ENCODE peak calls at places on chromosomes 5 and 9, in nine cellular contexts. C, L, H, T, W, U, E, R and V are unnamed samples.

GRCh38 chr5:179475211-179475840 is 75.0 kb upstream of the RUFY1 start:
- DNase-seq in C (peak; percentile 91), L (no peak), H (no peak), T (no peak), W (no peak), U (no peak), E (no peak), R (peak; percentile 79), V (no peak)

GRCh38 chr5:88688242-88688959 is 194.6 kb downstream of the MEF2C start:
- DNase-seq in C (peak; percentile 9), L (no peak), H (no peak), T (no peak), W (no peak), U (no peak), E (no peak), R (no peak), V (no peak)

GRCh38 chr9:113139225-113139829 is 11.5 kb upstream of the SLC31A2 start:
- DNase-seq in C (peak; percentile 9), L (no peak), H (no peak), T (no peak), W (no peak), U (no peak), E (no peak), R (no peak), V (no peak)

GRCh38 chr5:150066901-150067396 is 19.4 kb downstream of the CSF1R start:
- DNase-seq in C (no peak), L (no peak), H (no peak), T (no peak), W (no peak), U (no peak), E (peak; percentile 35), R (peak; percentile 60), V (peak; percentile 81)

GRCh38 chr5:1363581-1363980 is 18.7 kb upstream of the CLPTM1L start:
- DNase-seq in C (no peak), L (no peak), H (no peak), T (no peak), W (no peak), U (no peak), E (no peak), R (no peak), V (no peak)

GRCh38 chr5:80193421-80193820 is 62.4 kb downstream of the SERINC5 start:
- DNase-seq in C (no peak), L (no peak), H (no peak), T (no peak), W (no peak), U (no peak), E (no peak), R (no peak), V (no peak)

GRCh38 chr5:14510880-14511279 is 70.7 kb upstream of the OTULINL start:
- DNase-seq in C (no peak), L (no peak), H (no peak), T (no peak), W (no peak), U (no peak), E (no peak), R (no peak), V (no peak)

GRCh38 chr5:158802941-158803341 is 296.8 kb downstream of the EBF1 start:
- DNase-seq in C (no peak), L (no peak), H (no peak), T (no peak), W (no peak), U (no peak), E (peak; percentile 74), R (peak; percentile 50), V (no peak)

GRCh38 chr9:70490478-70490877 is 76.0 kb upstream of the KLF9 start:
- DNase-seq in C (no peak), L (no peak), H (no peak), T (no peak), W (no peak), U (no peak), E (no peak), R (no peak), V (peak; percentile 16)

GRCh38 chr5:77898385-77898784 is 122.2 kb upstream of the TBCA start:
- DNase-seq in C (no peak), L (no peak), H (no peak), T (no peak), W (no peak), U (no peak), E (no peak), R (no peak), V (peak; percentile 18)

GRCh38 chr5:142719836-142720330 is 34.0 kb upstream of the FGF1 start:
- DNase-seq in C (no peak), L (no peak), H (no peak), T (no peak), W (no peak), U (no peak), E (no peak), R (peak; percentile 7), V (no peak)

GRCh38 chr9:25857167-25857566 is 178.9 kb upstream of the TUSC1 start:
- DNase-seq in C (no peak), L (no peak), H (no peak), T (no peak), W (no peak), U (no peak), E (no peak), R (no peak), V (no peak)

GRCh38 chr5:128144491-128144890 is 60.9 kb downstream of the SLC12A2 start:
- DNase-seq in C (no peak), L (no peak), H (no peak), T (no peak), W (no peak), U (no peak), E (no peak), R (no peak), V (no peak)

GRCh38 chr5:179475956-179476355 is 74.4 kb upstream of the RUFY1 start:
- DNase-seq in C (peak; percentile 59), L (no peak), H (no peak), T (no peak), W (no peak), U (no peak), E (no peak), R (no peak), V (no peak)

GRCh38 chr9:4197548-4197947 is 102.3 kb downstream of the GLIS3 start:
- DNase-seq in C (no peak), L (no peak), H (no peak), T (no peak), W (no peak), U (no peak), E (no peak), R (no peak), V (peak; percentile 12)

GRCh38 chr5:5050797-5051196 is 89.3 kb upstream of the ADAMTS16 start:
- DNase-seq in C (no peak), L (no peak), H (no peak), T (no peak), W (no peak), U (no peak), E (no peak), R (no peak), V (no peak)

GRCh38 chr5:130061746-130062145 is 157.5 kb downstream of the CHSY3 start:
- DNase-seq in C (no peak), L (no peak), H (no peak), T (no peak), W (no peak), U (no peak), E (no peak), R (no peak), V (no peak)

GRCh38 chr5:181189962-181190710 is 14.9 kb downstream of the TRIM7 start:
- DNase-seq in C (peak; percentile 51), L (no peak), H (no peak), T (no peak), W (peak; percentile 28), U (peak; percentile 30), E (no peak), R (no peak), V (no peak)

GRCh38 chr5:177332896-177333260 is 18.6 kb downstream of the LMAN2 start:
- DNase-seq in C (no peak), L (no peak), H (no peak), T (no peak), W (no peak), U (no peak), E (no peak), R (no peak), V (no peak)

GRCh38 chr5:50963647-50964584 is 297.5 kb downstream of the PARP8 start:
- DNase-seq in C (peak; percentile 45), L (no peak), H (peak; percentile 67), T (no peak), W (no peak), U (no peak), E (no peak), R (no peak), V (no peak)

GRCh38 chr5:43110606-43111170 is 10.0 kb upstream of the ZNF131 start:
- DNase-seq in C (peak; percentile 41), L (peak; percentile 46), H (no peak), T (no peak), W (no peak), U (no peak), E (no peak), R (no peak), V (peak; percentile 5)

GRCh38 chr5:81486711-81487110 is 92.8 kb upstream of the ACOT12 start:
- DNase-seq in C (no peak), L (no peak), H (no peak), T (no peak), W (no peak), U (no peak), E (no peak), R (no peak), V (no peak)

GRCh38 chr5:118520771-118521415 is 467.5 kb downstream of the DTWD2 start:
- DNase-seq in C (peak; percentile 14), L (no peak), H (no peak), T (no peak), W (no peak), U (no peak), E (no peak), R (no peak), V (no peak)

GRCh38 chr5:139417214-139417613 is 13.3 kb upstream of the SPATA24 start:
- DNase-seq in C (peak; percentile 4), L (no peak), H (no peak), T (no peak), W (peak; percentile 29), U (no peak), E (no peak), R (peak; percentile 75), V (peak; percentile 42)

GRCh38 chr9:27535701-27536118 is 6.1 kb upstream of the MOB3B start:
- DNase-seq in C (peak; percentile 17), L (peak; percentile 16), H (peak; percentile 54), T (no peak), W (no peak), U (no peak), E (no peak), R (no peak), V (peak; percentile 31)

GRCh38 chr5:1037671-1038416 is 29.2 kb downstream of the NKD2 start:
- DNase-seq in C (no peak), L (no peak), H (no peak), T (peak; percentile 76), W (no peak), U (no peak), E (no peak), R (no peak), V (no peak)

GRCh38 chr9:2050236-2050635 is 35.1 kb downstream of the SMARCA2 start:
- DNase-seq in C (no peak), L (no peak), H (no peak), T (no peak), W (no peak), U (no peak), E (no peak), R (no peak), V (no peak)

GRCh38 chr9:38039090-38039906 is 29.7 kb downstream of the SHB start:
- DNase-seq in C (no peak), L (no peak), H (no peak), T (no peak), W (no peak), U (no peak), E (no peak), R (peak; percentile 76), V (no peak)

GRCh38 chr9:99106044-99106375 is 1.1 kb downstream of the TGFBR1 start:
- DNase-seq in C (no peak), L (no peak), H (no peak), T (no peak), W (no peak), U (no peak), E (no peak), R (no peak), V (no peak)

GRCh38 chr9:22056402-22056801 is 47.3 kb upstream of the CDKN2B start:
- DNase-seq in C (no peak), L (no peak), H (no peak), T (no peak), W (no peak), U (no peak), E (no peak), R (no peak), V (no peak)